ENCODE peak calls at places on chromosomes 16 and 17, in nine cellular contexts. One of them, this sample, is unnamed.

GRCh38 chr17:72597354-72598087 is 476.7 kb downstream of the SOX9 start:
- DNase-seq in tibial artery: no peak
- DNase-seq in CD8-positive, alpha-beta memory T cell: no peak
- DNase-seq in CD8-positive, alpha-beta T cell: no peak
- DNase-seq in osteoblast: no peak
- DNase-seq in heart left ventricle: no peak
- DNase-seq in A673: no peak
- DNase-seq in cardiac muscle cell: no peak
- DNase-seq in heart right ventricle: no peak
- DNase-seq in this sample: no peak

GRCh38 chr16:23947838-23948237 is 112.1 kb downstream of the PRKCB start:
- DNase-seq in tibial artery: no peak
- DNase-seq in CD8-positive, alpha-beta memory T cell: no peak
- DNase-seq in CD8-positive, alpha-beta T cell: no peak
- DNase-seq in osteoblast: no peak
- DNase-seq in heart left ventricle: no peak
- DNase-seq in A673: no peak
- DNase-seq in cardiac muscle cell: no peak
- DNase-seq in heart right ventricle: no peak
- DNase-seq in this sample: no peak

GRCh38 chr17:32265896-32266388 is 310 bp downstream of the RHBDL3 start:
- DNase-seq in tibial artery: no peak
- DNase-seq in CD8-positive, alpha-beta memory T cell: no peak
- DNase-seq in CD8-positive, alpha-beta T cell: no peak
- DNase-seq in osteoblast: peak
- DNase-seq in heart left ventricle: no peak
- DNase-seq in A673: no peak
- DNase-seq in cardiac muscle cell: no peak
- DNase-seq in heart right ventricle: no peak
- DNase-seq in this sample: no peak

GRCh38 chr17:61411944-61412859 is 12.6 kb downstream of the TBX2 start:
- DNase-seq in tibial artery: peak
- DNase-seq in CD8-positive, alpha-beta memory T cell: peak
- DNase-seq in CD8-positive, alpha-beta T cell: peak
- DNase-seq in osteoblast: peak
- DNase-seq in heart left ventricle: peak
- DNase-seq in A673: peak
- DNase-seq in cardiac muscle cell: peak
- DNase-seq in heart right ventricle: peak
- DNase-seq in this sample: peak

GRCh38 chr16:74650966-74651567 is 15.6 kb downstream of the RFWD3 start:
- DNase-seq in tibial artery: no peak
- DNase-seq in CD8-positive, alpha-beta memory T cell: no peak
- DNase-seq in CD8-positive, alpha-beta T cell: no peak
- DNase-seq in osteoblast: no peak
- DNase-seq in heart left ventricle: no peak
- DNase-seq in A673: peak
- DNase-seq in cardiac muscle cell: peak
- DNase-seq in heart right ventricle: no peak
- DNase-seq in this sample: no peak

GRCh38 chr16:67184453-67185002 is 765 bp upstream of the MATCAP1 start:
- DNase-seq in tibial artery: no peak
- DNase-seq in CD8-positive, alpha-beta memory T cell: no peak
- DNase-seq in CD8-positive, alpha-beta T cell: no peak
- DNase-seq in osteoblast: no peak
- DNase-seq in heart left ventricle: no peak
- DNase-seq in A673: no peak
- DNase-seq in cardiac muscle cell: no peak
- DNase-seq in heart right ventricle: peak
- DNase-seq in this sample: no peak

GRCh38 chr17:33594000-33594399 is 300.9 kb upstream of the ASIC2 start:
- DNase-seq in tibial artery: no peak
- DNase-seq in CD8-positive, alpha-beta memory T cell: no peak
- DNase-seq in CD8-positive, alpha-beta T cell: no peak
- DNase-seq in osteoblast: no peak
- DNase-seq in heart left ventricle: no peak
- DNase-seq in A673: peak
- DNase-seq in cardiac muscle cell: no peak
- DNase-seq in heart right ventricle: no peak
- DNase-seq in this sample: no peak

GRCh38 chr17:77734371-77735050 is 224.0 kb upstream of the TNRC6C start:
- DNase-seq in tibial artery: peak
- DNase-seq in CD8-positive, alpha-beta memory T cell: no peak
- DNase-seq in CD8-positive, alpha-beta T cell: no peak
- DNase-seq in osteoblast: peak
- DNase-seq in heart left ventricle: peak
- DNase-seq in A673: peak
- DNase-seq in cardiac muscle cell: peak
- DNase-seq in heart right ventricle: peak
- DNase-seq in this sample: no peak

GRCh38 chr16:11583889-11584565 is 2.7 kb downstream of the LITAF start:
- DNase-seq in tibial artery: peak
- DNase-seq in CD8-positive, alpha-beta memory T cell: no peak
- DNase-seq in CD8-positive, alpha-beta T cell: no peak
- DNase-seq in osteoblast: no peak
- DNase-seq in heart left ventricle: no peak
- DNase-seq in A673: no peak
- DNase-seq in cardiac muscle cell: no peak
- DNase-seq in heart right ventricle: no peak
- DNase-seq in this sample: peak

GRCh38 chr16:11583171-11583570 is 3.5 kb downstream of the LITAF start:
- DNase-seq in tibial artery: no peak
- DNase-seq in CD8-positive, alpha-beta memory T cell: no peak
- DNase-seq in CD8-positive, alpha-beta T cell: no peak
- DNase-seq in osteoblast: peak
- DNase-seq in heart left ventricle: no peak
- DNase-seq in A673: no peak
- DNase-seq in cardiac muscle cell: peak
- DNase-seq in heart right ventricle: no peak
- DNase-seq in this sample: peak

GRCh38 chr16:11580451-11581086 is 6.2 kb downstream of the LITAF start:
- DNase-seq in tibial artery: no peak
- DNase-seq in CD8-positive, alpha-beta memory T cell: no peak
- DNase-seq in CD8-positive, alpha-beta T cell: no peak
- DNase-seq in osteoblast: no peak
- DNase-seq in heart left ventricle: no peak
- DNase-seq in A673: no peak
- DNase-seq in cardiac muscle cell: no peak
- DNase-seq in heart right ventricle: no peak
- DNase-seq in this sample: peak

GRCh38 chr16:11581677-11582076 is 5.0 kb downstream of the LITAF start:
- DNase-seq in tibial artery: no peak
- DNase-seq in CD8-positive, alpha-beta memory T cell: no peak
- DNase-seq in CD8-positive, alpha-beta T cell: no peak
- DNase-seq in osteoblast: peak
- DNase-seq in heart left ventricle: no peak
- DNase-seq in A673: no peak
- DNase-seq in cardiac muscle cell: no peak
- DNase-seq in heart right ventricle: no peak
- DNase-seq in this sample: no peak

GRCh38 chr16:11582157-11582814 is 4.4 kb downstream of the LITAF start:
- DNase-seq in tibial artery: no peak
- DNase-seq in CD8-positive, alpha-beta memory T cell: no peak
- DNase-seq in CD8-positive, alpha-beta T cell: no peak
- DNase-seq in osteoblast: no peak
- DNase-seq in heart left ventricle: no peak
- DNase-seq in A673: no peak
- DNase-seq in cardiac muscle cell: no peak
- DNase-seq in heart right ventricle: no peak
- DNase-seq in this sample: no peak
- H3K4me3 ChIP-seq in tibial artery: no peak
- H3K4me3 ChIP-seq in CD8-positive, alpha-beta memory T cell: peak
- H3K4me3 ChIP-seq in CD8-positive, alpha-beta T cell: peak
- H3K4me3 ChIP-seq in osteoblast: no peak
- H3K4me3 ChIP-seq in heart left ventricle: no peak
- H3K4me3 ChIP-seq in A673: no peak
- H3K4me3 ChIP-seq in cardiac muscle cell: no peak
- H3K4me3 ChIP-seq in heart right ventricle: no peak
- H3K4me3 ChIP-seq in this sample: no peak

GRCh38 chr17:83171661-83172060 is 92.3 kb downstream of the METRNL start:
- DNase-seq in tibial artery: no peak
- DNase-seq in CD8-positive, alpha-beta memory T cell: no peak
- DNase-seq in CD8-positive, alpha-beta T cell: no peak
- DNase-seq in osteoblast: peak
- DNase-seq in heart left ventricle: peak
- DNase-seq in A673: no peak
- DNase-seq in cardiac muscle cell: no peak
- DNase-seq in heart right ventricle: no peak
- DNase-seq in this sample: no peak

GRCh38 chr17:83173997-83174858 is 94.8 kb downstream of the METRNL start:
- DNase-seq in tibial artery: no peak
- DNase-seq in CD8-positive, alpha-beta memory T cell: no peak
- DNase-seq in CD8-positive, alpha-beta T cell: no peak
- DNase-seq in osteoblast: no peak
- DNase-seq in heart left ventricle: peak
- DNase-seq in A673: no peak
- DNase-seq in cardiac muscle cell: peak
- DNase-seq in heart right ventricle: no peak
- DNase-seq in this sample: peak

GRCh38 chr17:83175551-83176271 is 96.3 kb downstream of the METRNL start:
- DNase-seq in tibial artery: no peak
- DNase-seq in CD8-positive, alpha-beta memory T cell: no peak
- DNase-seq in CD8-positive, alpha-beta T cell: no peak
- DNase-seq in osteoblast: no peak
- DNase-seq in heart left ventricle: peak
- DNase-seq in A673: no peak
- DNase-seq in cardiac muscle cell: no peak
- DNase-seq in heart right ventricle: no peak
- DNase-seq in this sample: no peak

GRCh38 chr17:83174859-83175550 is 95.6 kb downstream of the METRNL start:
- DNase-seq in tibial artery: no peak
- DNase-seq in CD8-positive, alpha-beta memory T cell: no peak
- DNase-seq in CD8-positive, alpha-beta T cell: no peak
- DNase-seq in osteoblast: no peak
- DNase-seq in heart left ventricle: no peak
- DNase-seq in A673: no peak
- DNase-seq in cardiac muscle cell: no peak
- DNase-seq in heart right ventricle: no peak
- DNase-seq in this sample: no peak

DNA sequence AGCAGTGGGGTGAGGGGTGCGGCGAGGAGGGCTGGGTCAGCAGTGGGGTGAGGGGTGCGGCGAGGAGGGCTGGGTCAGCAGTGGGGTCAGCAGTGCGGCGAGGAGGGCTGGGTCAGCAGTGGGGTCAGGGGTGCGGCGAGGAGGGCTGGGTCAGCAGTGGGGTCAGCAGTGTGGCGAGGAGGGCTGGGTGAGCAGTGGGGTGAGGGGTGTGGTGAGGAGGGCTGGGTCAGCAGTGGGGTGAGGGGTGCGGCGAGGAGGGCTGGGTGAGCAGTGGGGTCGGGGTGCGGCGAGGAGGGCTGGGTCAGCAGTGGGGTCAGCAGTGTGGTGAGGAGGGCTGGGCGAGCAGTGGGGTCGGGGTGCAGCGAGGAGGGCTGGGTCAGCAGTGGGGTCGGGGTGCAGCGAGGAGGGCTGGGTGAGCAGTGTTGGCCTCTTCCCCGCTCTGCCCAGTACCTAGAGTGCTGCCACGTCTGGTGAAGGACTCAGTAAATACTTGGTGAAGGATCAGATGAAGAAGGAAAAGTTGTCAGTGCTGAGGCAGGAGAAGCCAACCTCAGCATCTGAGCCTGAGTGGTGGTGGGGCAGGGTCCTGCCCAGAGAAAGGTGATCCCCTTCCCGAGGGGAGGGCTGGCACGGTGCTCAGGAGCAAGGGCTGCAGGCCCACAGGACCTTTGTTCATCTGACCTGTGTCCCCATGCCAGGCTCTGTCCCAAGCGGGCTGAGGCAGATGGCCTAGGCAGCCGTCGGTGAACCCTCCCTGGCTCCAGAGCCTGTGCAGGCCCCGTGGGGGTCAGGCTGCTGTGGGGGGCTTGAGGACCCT is 94.0 kb downstream of the METRNL start:
- DNase-seq in tibial artery: no peak
- DNase-seq in CD8-positive, alpha-beta memory T cell: no peak
- DNase-seq in CD8-positive, alpha-beta T cell: no peak
- DNase-seq in osteoblast: peak
- DNase-seq in heart left ventricle: peak
- DNase-seq in A673: no peak
- DNase-seq in cardiac muscle cell: no peak
- DNase-seq in heart right ventricle: no peak
- DNase-seq in this sample: peak
- H3K4me3 ChIP-seq in tibial artery: no peak
- H3K4me3 ChIP-seq in CD8-positive, alpha-beta memory T cell: no peak
- H3K4me3 ChIP-seq in CD8-positive, alpha-beta T cell: no peak
- H3K4me3 ChIP-seq in osteoblast: no peak
- H3K4me3 ChIP-seq in heart left ventricle: no peak
- H3K4me3 ChIP-seq in A673: no peak
- H3K4me3 ChIP-seq in cardiac muscle cell: no peak
- H3K4me3 ChIP-seq in heart right ventricle: no peak
- H3K4me3 ChIP-seq in this sample: no peak

GRCh38 chr17:82020874-82021727 is 1.6 kb downstream of the CENPX start:
- DNase-seq in tibial artery: peak
- DNase-seq in CD8-positive, alpha-beta memory T cell: no peak
- DNase-seq in CD8-positive, alpha-beta T cell: peak
- DNase-seq in osteoblast: peak
- DNase-seq in heart left ventricle: peak
- DNase-seq in A673: peak
- DNase-seq in cardiac muscle cell: peak
- DNase-seq in heart right ventricle: peak
- DNase-seq in this sample: no peak

GRCh38 chr17:82018152-82019041 is 4.3 kb downstream of the CENPX start:
- DNase-seq in tibial artery: no peak
- DNase-seq in CD8-positive, alpha-beta memory T cell: no peak
- DNase-seq in CD8-positive, alpha-beta T cell: no peak
- DNase-seq in osteoblast: peak
- DNase-seq in heart left ventricle: no peak
- DNase-seq in A673: no peak
- DNase-seq in cardiac muscle cell: no peak
- DNase-seq in heart right ventricle: no peak
- DNase-seq in this sample: no peak

GRCh38 chr17:82021728-82022309 is 859 bp downstream of the CENPX start:
- DNase-seq in tibial artery: no peak
- DNase-seq in CD8-positive, alpha-beta memory T cell: no peak
- DNase-seq in CD8-positive, alpha-beta T cell: no peak
- DNase-seq in osteoblast: peak
- DNase-seq in heart left ventricle: no peak
- DNase-seq in A673: no peak
- DNase-seq in cardiac muscle cell: no peak
- DNase-seq in heart right ventricle: no peak
- DNase-seq in this sample: no peak

GRCh38 chr17:82019208-82019727 is 3.4 kb downstream of the CENPX start:
- DNase-seq in tibial artery: no peak
- DNase-seq in CD8-positive, alpha-beta memory T cell: no peak
- DNase-seq in CD8-positive, alpha-beta T cell: no peak
- DNase-seq in osteoblast: no peak
- DNase-seq in heart left ventricle: no peak
- DNase-seq in A673: no peak
- DNase-seq in cardiac muscle cell: no peak
- DNase-seq in heart right ventricle: no peak
- DNase-seq in this sample: no peak

GRCh38 chr17:82019905-82020873 is 2.5 kb downstream of the CENPX start:
- DNase-seq in tibial artery: no peak
- DNase-seq in CD8-positive, alpha-beta memory T cell: peak
- DNase-seq in CD8-positive, alpha-beta T cell: peak
- DNase-seq in osteoblast: peak
- DNase-seq in heart left ventricle: no peak
- DNase-seq in A673: peak
- DNase-seq in cardiac muscle cell: peak
- DNase-seq in heart right ventricle: peak
- DNase-seq in this sample: peak
- H3K4me3 ChIP-seq in tibial artery: no peak
- H3K4me3 ChIP-seq in CD8-positive, alpha-beta memory T cell: no peak
- H3K4me3 ChIP-seq in CD8-positive, alpha-beta T cell: no peak
- H3K4me3 ChIP-seq in osteoblast: no peak
- H3K4me3 ChIP-seq in heart left ventricle: no peak
- H3K4me3 ChIP-seq in A673: no peak
- H3K4me3 ChIP-seq in cardiac muscle cell: no peak
- H3K4me3 ChIP-seq in heart right ventricle: no peak
- H3K4me3 ChIP-seq in this sample: no peak

GRCh38 chr17:12579245-12579644 is 86.4 kb upstream of the MYOCD start:
- DNase-seq in tibial artery: no peak
- DNase-seq in CD8-positive, alpha-beta memory T cell: no peak
- DNase-seq in CD8-positive, alpha-beta T cell: no peak
- DNase-seq in osteoblast: no peak
- DNase-seq in heart left ventricle: no peak
- DNase-seq in A673: no peak
- DNase-seq in cardiac muscle cell: no peak
- DNase-seq in heart right ventricle: no peak
- DNase-seq in this sample: no peak

GRCh38 chr17:12590417-12590816 is 75.3 kb upstream of the MYOCD start:
- DNase-seq in tibial artery: no peak
- DNase-seq in CD8-positive, alpha-beta memory T cell: no peak
- DNase-seq in CD8-positive, alpha-beta T cell: no peak
- DNase-seq in osteoblast: peak
- DNase-seq in heart left ventricle: no peak
- DNase-seq in A673: no peak
- DNase-seq in cardiac muscle cell: no peak
- DNase-seq in heart right ventricle: no peak
- DNase-seq in this sample: no peak

GRCh38 chr17:12588531-12588930 is 77.2 kb upstream of the MYOCD start:
- DNase-seq in tibial artery: no peak
- DNase-seq in CD8-positive, alpha-beta memory T cell: no peak
- DNase-seq in CD8-positive, alpha-beta T cell: no peak
- DNase-seq in osteoblast: no peak
- DNase-seq in heart left ventricle: no peak
- DNase-seq in A673: no peak
- DNase-seq in cardiac muscle cell: no peak
- DNase-seq in heart right ventricle: no peak
- DNase-seq in this sample: no peak

GRCh38 chr17:12580640-12581039 is 85.0 kb upstream of the MYOCD start:
- DNase-seq in tibial artery: no peak
- DNase-seq in CD8-positive, alpha-beta memory T cell: no peak
- DNase-seq in CD8-positive, alpha-beta T cell: no peak
- DNase-seq in osteoblast: no peak
- DNase-seq in heart left ventricle: no peak
- DNase-seq in A673: no peak
- DNase-seq in cardiac muscle cell: no peak
- DNase-seq in heart right ventricle: no peak
- DNase-seq in this sample: no peak

DNA sequence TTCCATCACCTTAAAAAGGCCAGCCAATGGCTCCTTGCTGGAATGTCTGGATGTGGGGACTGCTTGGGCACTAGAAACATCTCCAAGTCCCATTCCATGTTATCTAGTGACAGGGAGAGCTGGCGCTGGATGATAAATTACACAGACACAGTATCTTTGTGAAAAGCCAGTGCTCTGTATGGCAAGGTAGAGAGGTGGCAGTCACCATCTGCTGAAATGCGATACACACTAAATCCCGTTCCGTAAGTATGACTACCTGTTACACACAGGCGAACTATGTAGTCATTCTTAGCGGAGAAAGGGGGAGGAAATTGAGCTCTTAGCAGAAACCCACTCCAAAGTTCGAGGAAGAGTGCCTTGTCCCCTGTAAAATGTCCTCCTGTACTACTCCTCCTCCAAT is 81.0 kb upstream of the MYOCD start:
- DNase-seq in tibial artery: no peak
- DNase-seq in CD8-positive, alpha-beta memory T cell: no peak
- DNase-seq in CD8-positive, alpha-beta T cell: no peak
- DNase-seq in osteoblast: no peak
- DNase-seq in heart left ventricle: no peak
- DNase-seq in A673: no peak
- DNase-seq in cardiac muscle cell: no peak
- DNase-seq in heart right ventricle: no peak
- DNase-seq in this sample: no peak
- H3K4me3 ChIP-seq in tibial artery: no peak
- H3K4me3 ChIP-seq in CD8-positive, alpha-beta memory T cell: no peak
- H3K4me3 ChIP-seq in CD8-positive, alpha-beta T cell: no peak
- H3K4me3 ChIP-seq in osteoblast: peak
- H3K4me3 ChIP-seq in heart left ventricle: peak
- H3K4me3 ChIP-seq in A673: no peak
- H3K4me3 ChIP-seq in cardiac muscle cell: no peak
- H3K4me3 ChIP-seq in heart right ventricle: peak
- H3K4me3 ChIP-seq in this sample: no peak